ENCODE peak calls at places on chromosomes 4 and X, in four cellular contexts. E, B, I and U are unnamed samples.

GRCh38 chr4:33369366-33369899 is 2649.3 kb downstream of the PCDH7 start:
- DNase-seq in E (no peak), B (no peak), I (no peak), U (peak)

GRCh38 chrX:70508296-70508911 is 63.8 kb downstream of the DLG3 start:
- DNase-seq in E (no peak), B (peak), I (no peak), U (no peak)

GRCh38 chr4:143286733-143287570 is 49.7 kb upstream of the GAB1 start:
- DNase-seq in E (no peak), B (no peak), I (no peak), U (no peak)

GRCh38 chrX:139172731-139173130 is 357.8 kb upstream of the F9 start:
- DNase-seq in E (no peak), B (no peak), I (no peak), U (no peak)

GRCh38 chrX:19673334-19674040 is 158.2 kb upstream of the MAP3K15 start:
- DNase-seq in E (no peak), B (peak), I (no peak), U (peak)

GRCh38 chrX:255923-256331 is 25.3 kb upstream of the PLCXD1 start:
- DNase-seq in E (no peak), B (no peak), I (no peak), U (no peak)

GRCh38 chr4:949656-950055 is 17.4 kb downstream of the TMEM175 start:
- DNase-seq in E (no peak), B (no peak), I (no peak), U (no peak)

GRCh38 chr4:60750962-60751361 is 449.2 kb upstream of the ADGRL3 start:
- DNase-seq in E (no peak), B (no peak), I (no peak), U (no peak)

GRCh38 chr4:85569730-85570299 is 94.9 kb downstream of the ARHGAP24 start:
- DNase-seq in E (peak), B (no peak), I (no peak), U (no peak)

GRCh38 chr4:184320630-184321029 is 103.0 kb upstream of the ENPP6 start:
- DNase-seq in E (no peak), B (no peak), I (no peak), U (no peak)

GRCh38 chrX:48826876-48827653 is 752 bp downstream of the ERAS start:
- DNase-seq in E (no peak), B (no peak), I (no peak), U (no peak)

GRCh38 chr4:188018262-188018661 is 22.7 kb downstream of the ZFP42 start:
- DNase-seq in E (no peak), B (no peak), I (no peak), U (no peak)

GRCh38 chr4:152024881-152025280 is 264.1 kb upstream of the GATB start:
- DNase-seq in E (no peak), B (no peak), I (no peak), U (no peak)

GRCh38 chr4:89586864-89587263 is 250.1 kb downstream of the SNCA start:
- DNase-seq in E (no peak), B (no peak), I (no peak), U (peak)

GRCh38 chr4:38805530-38806145 is 1.0 kb upstream of the TLR1 start:
- DNase-seq in E (peak), B (no peak), I (no peak), U (no peak)

GRCh38 chr4:82431026-82431745 is 796 bp downstream of the ENOPH1 start:
- DNase-seq in E (no peak), B (no peak), I (no peak), U (no peak)

GRCh38 chrX:103211012-103211715 is 3.7 kb upstream of the BEX4 start:
- DNase-seq in E (no peak), B (peak), I (peak), U (peak)

GRCh38 chr4:176611351-176611750 is 181.4 kb downstream of the VEGFC start:
- DNase-seq in E (no peak), B (no peak), I (no peak), U (no peak)

GRCh38 chr4:176610594-176610993 is 182.1 kb downstream of the VEGFC start:
- DNase-seq in E (no peak), B (no peak), I (no peak), U (no peak)

GRCh38 chr4:176607807-176608206 is 184.9 kb downstream of the VEGFC start:
- DNase-seq in E (no peak), B (no peak), I (no peak), U (no peak)

DNA sequence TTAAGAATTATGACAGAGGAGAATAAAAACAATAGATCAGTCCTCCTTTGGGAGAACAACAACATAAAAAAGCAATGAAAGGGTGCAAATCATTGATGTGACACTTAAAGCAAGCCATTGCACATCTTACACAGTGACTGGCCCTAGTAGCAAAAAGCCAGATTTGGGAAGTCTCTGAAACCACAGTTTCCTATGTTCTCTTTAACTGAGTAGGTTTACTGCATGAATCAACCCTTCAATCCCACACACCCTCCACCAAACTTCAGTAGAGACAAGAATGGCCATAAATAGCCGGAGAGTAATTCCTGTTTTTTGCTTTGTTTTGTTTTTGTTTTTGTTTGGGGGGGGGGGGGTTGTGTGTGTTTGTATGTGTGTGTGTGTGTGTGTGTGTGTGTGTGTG is 180.8 kb downstream of the VEGFC start:
- DNase-seq in E (no peak), B (no peak), I (no peak), U (no peak)
- TF ChIP-seq CEBPB in E (no peak), B (no peak), I (no peak), U (no peak)

DNA sequence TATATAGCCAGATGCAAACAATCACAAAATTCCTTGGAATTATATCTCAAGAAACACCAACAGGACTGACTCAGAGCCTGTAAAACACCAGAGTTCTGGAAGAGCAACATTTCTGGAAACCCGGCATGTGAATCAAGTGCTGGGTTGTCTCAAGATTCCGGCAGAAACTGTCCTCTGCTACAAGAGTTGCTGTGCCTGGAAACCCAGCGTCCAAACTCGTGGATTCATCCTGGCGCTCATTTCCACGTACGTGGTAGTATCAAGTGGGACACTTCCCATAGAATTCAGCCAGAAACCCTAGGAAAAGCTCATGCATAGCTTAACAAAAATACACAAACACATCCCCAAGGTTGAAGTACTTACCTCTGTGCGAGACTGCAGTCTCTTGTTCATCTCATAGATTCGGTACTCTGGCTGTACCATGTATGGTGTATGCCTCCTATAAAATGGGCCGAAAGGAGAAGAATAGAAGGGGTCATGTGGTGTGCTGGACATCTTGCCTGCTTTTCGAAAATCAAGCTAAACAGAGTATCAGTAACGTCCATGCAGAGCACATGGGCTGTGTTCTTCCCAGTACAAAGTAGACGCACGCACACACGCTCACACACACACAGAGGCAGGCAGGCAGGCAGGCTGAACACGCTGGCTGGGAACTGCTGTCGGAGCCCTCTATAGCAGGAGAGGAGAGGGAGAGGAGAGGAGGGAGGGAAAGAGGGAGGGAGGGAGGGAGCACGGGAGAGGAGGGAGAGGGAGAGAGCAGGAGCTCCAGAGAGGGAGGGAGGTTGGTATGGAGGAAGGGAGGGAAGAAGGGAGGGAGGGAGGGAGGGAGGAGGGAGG is at the start of gene LDB2:
- DNase-seq in E (no peak), B (no peak), I (no peak), U (no peak)
- TF ChIP-seq ZBTB33 in E (no peak), B (no peak), I (no peak), U (no peak)

GRCh38 chr4:182564966-182565365 is 321.8 kb downstream of the TENM3 start:
- DNase-seq in E (no peak), B (no peak), I (no peak), U (no peak)
- TF ChIP-seq CEBPB in E (no peak), B (no peak), I (no peak), U (no peak)

GRCh38 chr4:100985576-100985975 is 361.8 kb downstream of the PPP3CA start:
- DNase-seq in E (no peak), B (no peak), I (no peak), U (no peak)

GRCh38 chr4:100984901-100985300 is 362.4 kb downstream of the PPP3CA start:
- DNase-seq in E (no peak), B (no peak), I (no peak), U (no peak)

GRCh38 chr4:100983426-100983825 is 363.9 kb downstream of the PPP3CA start:
- DNase-seq in E (no peak), B (no peak), I (no peak), U (no peak)

GRCh38 chr4:100981447-100982204 is 365.7 kb downstream of the PPP3CA start:
- DNase-seq in E (no peak), B (no peak), I (no peak), U (no peak)

GRCh38 chr4:100982345-100982744 is 365.0 kb downstream of the PPP3CA start:
- DNase-seq in E (no peak), B (no peak), I (no peak), U (no peak)
- TF ChIP-seq ZBTB33 in E (no peak), B (no peak), I (no peak), U (no peak)

DNA sequence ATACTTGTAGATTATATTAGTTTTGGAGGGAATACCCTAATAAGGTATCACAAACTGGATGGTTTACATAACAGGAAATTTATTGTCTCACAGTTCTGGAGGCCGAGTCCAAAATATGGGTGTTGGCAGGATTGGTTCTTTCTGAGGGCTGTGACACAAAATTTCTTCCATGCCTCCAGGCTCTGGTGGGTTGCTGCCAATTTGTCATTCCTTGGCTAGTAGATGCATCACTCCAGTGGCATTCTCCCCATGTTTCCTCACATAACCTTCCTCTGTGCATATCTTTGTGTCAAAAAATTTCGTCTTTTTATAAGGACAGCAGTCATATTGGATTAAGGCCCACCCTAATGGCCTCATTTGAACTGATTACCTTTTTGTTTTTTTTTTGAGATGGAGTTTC is 49.3 kb downstream of the APELA start:
- DNase-seq in E (no peak), B (no peak), I (no peak), U (no peak)
- TF ChIP-seq CEBPB in E (no peak), B (no peak), I (no peak), U (no peak)

DNA sequence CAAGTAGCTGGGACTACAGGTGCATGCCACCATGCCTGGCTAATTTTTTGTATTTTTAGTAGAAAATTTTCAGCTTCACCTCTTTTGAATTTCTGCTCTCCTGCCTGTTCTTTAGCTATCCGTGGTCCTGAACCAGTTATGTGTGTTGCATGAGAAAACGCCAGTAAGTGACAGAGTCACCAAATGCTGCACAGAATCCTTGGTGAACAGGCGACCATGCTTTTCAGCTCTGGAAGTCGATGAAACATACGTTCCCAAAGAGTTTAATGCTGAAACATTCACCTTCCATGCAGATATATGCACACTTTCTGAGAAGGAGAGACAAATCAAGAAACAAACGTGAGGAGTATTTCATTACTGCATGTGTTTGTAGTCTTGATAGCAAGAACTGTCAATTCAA is 13.9 kb downstream of the ALB start:
- DNase-seq in E (no peak), B (no peak), I (no peak), U (no peak)
- TF ChIP-seq ZBTB33 in E (no peak), B (no peak), I (no peak), U (no peak)

GRCh38 chr4:8078610-8079015 is 80.0 kb downstream of the ABLIM2 start:
- DNase-seq in E (no peak), B (no peak), I (no peak), U (no peak)

GRCh38 chr4:8081171-8081570 is 77.4 kb downstream of the ABLIM2 start:
- DNase-seq in E (no peak), B (no peak), I (no peak), U (no peak)

GRCh38 chr4:8079031-8079885 is 79.4 kb downstream of the ABLIM2 start:
- DNase-seq in E (no peak), B (no peak), I (peak), U (no peak)

GRCh38 chr4:8080754-8081065 is 77.9 kb downstream of the ABLIM2 start:
- DNase-seq in E (no peak), B (no peak), I (no peak), U (no peak)

GRCh38 chr4:8079916-8080753 is 78.5 kb downstream of the ABLIM2 start:
- DNase-seq in E (no peak), B (no peak), I (no peak), U (no peak)
- TF ChIP-seq CEBPB in E (no peak), B (no peak), I (no peak), U (no peak)

GRCh38 chr4:5478116-5478515 is 230.2 kb downstream of the EVC2 start:
- DNase-seq in E (no peak), B (no peak), I (no peak), U (no peak)

GRCh38 chr4:5474756-5475155 is 233.6 kb downstream of the EVC2 start:
- DNase-seq in E (no peak), B (no peak), I (no peak), U (no peak)

GRCh38 chr4:5473125-5473524 is 235.2 kb downstream of the EVC2 start:
- DNase-seq in E (no peak), B (no peak), I (no peak), U (no peak)

GRCh38 chr4:5478697-5479096 is 229.7 kb downstream of the EVC2 start:
- DNase-seq in E (no peak), B (no peak), I (no peak), U (no peak)

DNA sequence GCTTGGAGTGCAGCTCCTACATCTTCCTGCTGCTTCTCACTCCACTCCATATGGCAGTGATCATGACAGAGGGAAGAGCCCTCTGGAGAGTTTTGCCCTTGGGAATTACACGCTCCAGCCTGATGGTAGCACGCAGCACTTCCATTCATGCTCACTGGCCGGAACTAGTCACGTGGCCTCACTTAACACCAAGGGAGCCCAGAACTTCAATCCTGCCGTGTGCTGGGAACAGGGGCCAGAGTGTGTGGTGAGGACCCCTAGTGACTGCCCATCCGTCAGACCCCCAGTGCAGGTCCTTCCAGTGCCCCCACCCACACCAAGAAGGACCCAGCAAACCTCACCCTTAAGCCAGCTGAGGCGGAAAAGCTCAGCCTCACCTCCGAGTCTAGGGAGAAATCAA is 230.7 kb downstream of the EVC2 start:
- DNase-seq in E (no peak), B (no peak), I (no peak), U (no peak)
- TF ChIP-seq ZBTB33 in E (no peak), B (no peak), I (no peak), U (no peak)